ENCODE peak calls at places on chromosomes 12 and 14, in four cellular contexts. T is stimulated activated CD8-positive, alpha-beta memory T cell treated with anti-CD3 and anti-CD28 coated beads, Interleukin-15, amount 100 ng/mL, for 24 hours; G is NCI-H2081; C is amygdala. N is an unnamed sample.

GRCh38 chr12:48104531-48104930 is 1.3 kb downstream of the SENP1 start:
- DNase-seq in T (no peak), G (no peak), C (no peak), N (no peak)

GRCh38 chr12:65911321-65911720 is 87.0 kb downstream of the HMGA2 start:
- DNase-seq in T (no peak), G (no peak), C (no peak), N (no peak)

GRCh38 chr12:124715121-124715990 is 147.9 kb upstream of the NCOR2 start:
- DNase-seq in T (no peak), G (peak; percentile 16), C (no peak), N (no peak)

GRCh38 chr14:49550284-49551184 is 35.6 kb downstream of the RPS29 start:
- DNase-seq in T (no peak), G (no peak), C (no peak), N (no peak)

GRCh38 chr14:28676481-28676880 is 90.1 kb upstream of the FOXG1 start:
- DNase-seq in T (no peak), G (no peak), C (no peak), N (peak; percentile 21)

GRCh38 chr14:63852271-63852816 is 460 bp upstream of the SYNE2 start:
- DNase-seq in T (no peak), G (no peak), C (no peak), N (no peak)

GRCh38 chr12:96828169-96828789 is 78.8 kb upstream of the NEDD1 start:
- DNase-seq in T (no peak), G (no peak), C (no peak), N (no peak)

GRCh38 chr12:92398565-92399309 is 253.1 kb upstream of the BTG1 start:
- DNase-seq in T (no peak), G (no peak), C (no peak), N (no peak)

GRCh38 chr12:8742501-8742900 is 44.7 kb downstream of the RIMKLB start:
- DNase-seq in T (no peak), G (no peak), C (no peak), N (no peak)

GRCh38 chr14:101179691-101180211 is 276.2 kb upstream of the RTL1 start:
- DNase-seq in T (no peak), G (no peak), C (no peak), N (no peak)

GRCh38 chr12:130830246-130830551 is 8.9 kb downstream of the STX2 start:
- DNase-seq in T (no peak), G (no peak), C (no peak), N (no peak)

GRCh38 chr12:57430117-57430930 is 519 bp downstream of the R3HDM2 start:
- DNase-seq in T (peak; percentile 21), G (no peak), C (no peak), N (no peak)

GRCh38 chr12:15634010-15634676 is 155.0 kb downstream of the EPS8 start:
- DNase-seq in T (no peak), G (no peak), C (no peak), N (no peak)

GRCh38 chr12:93377252-93377542 is 528 bp upstream of the NUDT4 start:
- DNase-seq in T (no peak), G (no peak), C (no peak), N (no peak)

GRCh38 chr12:54259194-54260011 is 20.5 kb downstream of the CBX5 start:
- DNase-seq in T (peak; percentile 16), G (peak; percentile 90), C (peak; percentile 59), N (peak; percentile 92)

GRCh38 chr14:98122527-98122926 is 1149.5 kb downstream of the BCL11B start:
- DNase-seq in T (no peak), G (no peak), C (no peak), N (no peak)

GRCh38 chr12:68784015-68784414 is 24.0 kb upstream of the MDM2 start:
- DNase-seq in T (no peak), G (no peak), C (no peak), N (no peak)

GRCh38 chr14:28603606-28604005 is 163.0 kb upstream of the FOXG1 start:
- DNase-seq in T (no peak), G (no peak), C (no peak), N (peak; percentile 85)

GRCh38 chr14:95619785-95620417 is 66.3 kb upstream of the TCL1B start:
- DNase-seq in T (no peak), G (no peak), C (no peak), N (no peak)

N was measured in NCI-H446 treated with DMSO at 0.1 percent for 48 hours.